ENCODE peak calls at places on chromosomes 6 and 20, in seven cellular contexts. G is prostate gland, K is A549, R is right lobe of liver, Q is body of pancreas, V is ovary, O is endothelial cell of umbilical vein. Y is an unnamed sample.

GRCh38 chr6:106966671-106967522 is 7.6 kb downstream of the CD24 start:
- DNase-seq in G (no peak), K (no peak), R (no peak), Q (peak; percentile 59), V (no peak), O (no peak), Y (no peak)

GRCh38 chr6:117317261-117317660 is 51.9 kb downstream of the VGLL2 start:
- DNase-seq in G (no peak), K (peak; percentile 2), R (no peak), Q (no peak), V (no peak), O (no peak), Y (no peak)

GRCh38 chr20:300345-300744 is 3.0 kb downstream of the ZCCHC3 start:
- DNase-seq in G (no peak), K (no peak), R (no peak), Q (no peak), V (no peak), O (no peak), Y (no peak)

GRCh38 chr6:97186416-97186999 is 96.5 kb downstream of the MMS22L start:
- DNase-seq in G (peak; percentile 48), K (peak; percentile 6), R (peak; percentile 61), Q (peak; percentile 70), V (peak; percentile 28), O (peak; percentile 77), Y (peak; percentile 67)

GRCh38 chr20:4047614-4048013 is 32.3 kb upstream of the RNF24 start:
- DNase-seq in G (no peak), K (no peak), R (no peak), Q (no peak), V (no peak), O (no peak), Y (no peak)

GRCh38 chr20:59508729-59509128 is 95.6 kb upstream of the PHACTR3 start:
- DNase-seq in G (no peak), K (no peak), R (no peak), Q (no peak), V (no peak), O (no peak), Y (no peak)

GRCh38 chr6:149060300-149060984 is 257.1 kb upstream of the TAB2 start:
- DNase-seq in G (no peak), K (no peak), R (no peak), Q (no peak), V (no peak), O (peak; percentile 37), Y (peak; percentile 64)

GRCh38 chr6:136289327-136289578 is 393 bp downstream of the BCLAF1 start:
- DNase-seq in G (peak; percentile 87), K (peak; percentile 58), R (peak; percentile 91), Q (peak; percentile 89), V (peak; percentile 94), O (peak; percentile 93), Y (peak; percentile 94)

GRCh38 chr20:39676857-39677351 is 714.8 kb downstream of the DHX35 start:
- DNase-seq in G (peak; percentile 67), K (no peak), R (no peak), Q (peak; percentile 22), V (no peak), O (peak; percentile 47), Y (peak; percentile 35)

GRCh38 chr6:137570307-137570832 is 76.2 kb upstream of the OLIG3 start:
- DNase-seq in G (peak; percentile 7), K (no peak), R (no peak), Q (no peak), V (no peak), O (no peak), Y (no peak)

GRCh38 chr6:134004714-134005113 is 47.7 kb downstream of the SLC2A12 start:
- DNase-seq in G (no peak), K (no peak), R (no peak), Q (no peak), V (no peak), O (no peak), Y (no peak)

GRCh38 chr20:44861547-44862006 is 23.9 kb upstream of the YWHAB start:
- DNase-seq in G (no peak), K (no peak), R (no peak), Q (no peak), V (no peak), O (peak; percentile 17), Y (no peak)

GRCh38 chr20:52242237-52243230 is 51.0 kb upstream of the ZFP64 start:
- DNase-seq in G (no peak), K (peak; percentile 14), R (no peak), Q (no peak), V (no peak), O (peak; percentile 22), Y (no peak)

GRCh38 chr20:4071177-4071723 is 55.9 kb upstream of the RNF24 start:
- DNase-seq in G (no peak), K (no peak), R (no peak), Q (no peak), V (no peak), O (no peak), Y (no peak)

GRCh38 chr20:43938932-43939761 is 24.5 kb downstream of the TOX2 start:
- DNase-seq in G (peak; percentile 42), K (peak; percentile 54), R (peak; percentile 56), Q (peak; percentile 30), V (no peak), O (peak; percentile 96), Y (peak; percentile 46)

GRCh38 chr6:104558746-104559145 is 301.0 kb downstream of the HACE1 start:
- DNase-seq in G (no peak), K (no peak), R (no peak), Q (no peak), V (no peak), O (no peak), Y (no peak)

GRCh38 chr6:107543567-107543966 is 53.6 kb downstream of the SOBP start:
- DNase-seq in G (no peak), K (no peak), R (no peak), Q (no peak), V (no peak), O (no peak), Y (no peak)

GRCh38 chr20:63697357-63697867 is 960 bp downstream of the TNFRSF6B start:
- DNase-seq in G (no peak), K (no peak), R (peak; percentile 22), Q (peak; percentile 20), V (no peak), O (no peak), Y (peak; percentile 8)

GRCh38 chr6:130945401-130945919 is 117.6 kb downstream of the EPB41L2 start:
- DNase-seq in G (no peak), K (no peak), R (no peak), Q (no peak), V (no peak), O (peak; percentile 89), Y (no peak)

GRCh38 chr6:20584100-20584731 is 50.0 kb downstream of the CDKAL1 start:
- DNase-seq in G (no peak), K (no peak), R (no peak), Q (no peak), V (no peak), O (no peak), Y (no peak)

GRCh38 chr6:143058987-143059386 is 1.7 kb upstream of the AIG1 start:
- DNase-seq in G (no peak), K (no peak), R (no peak), Q (no peak), V (no peak), O (no peak), Y (no peak)

GRCh38 chr20:62292115-62292514 is 10.7 kb upstream of the ADRM1 start:
- DNase-seq in G (no peak), K (no peak), R (no peak), Q (no peak), V (no peak), O (no peak), Y (no peak)

GRCh38 chr6:42766163-42766670 is 15.6 kb upstream of the BICRAL start:
- DNase-seq in G (no peak), K (no peak), R (no peak), Q (no peak), V (no peak), O (no peak), Y (no peak)

GRCh38 chr6:122012576-122012975 is 386.9 kb upstream of the HSF2 start:
- DNase-seq in G (no peak), K (no peak), R (no peak), Q (no peak), V (no peak), O (no peak), Y (no peak)

GRCh38 chr6:81816387-81816786 is 63.9 kb upstream of the TENT5A start:
- DNase-seq in G (no peak), K (no peak), R (peak; percentile 26), Q (no peak), V (no peak), O (no peak), Y (no peak)

GRCh38 chr20:23362392-23363256 is 642 bp downstream of the GZF1 start:
- DNase-seq in G (peak; percentile 28), K (no peak), R (peak; percentile 61), Q (peak; percentile 55), V (no peak), O (no peak), Y (peak; percentile 45)
- TF ChIP-seq POLR2A in G (no peak), K (no peak), R (no peak), Q (peak; percentile 44), V (no peak), O (no peak), Y (peak; percentile 8)

GRCh38 chr6:37679539-37680476 is 17.9 kb downstream of the MDGA1 start:
- DNase-seq in G (no peak), K (no peak), R (no peak), Q (no peak), V (no peak), O (no peak), Y (no peak)
- H3K4me3 ChIP-seq in G (no peak overlapping the region), K (no peak overlapping the region), R (no peak overlapping the region), Q (no peak overlapping the region), V (no peak overlapping the region), O (no peak overlapping the region), Y (no peak overlapping the region)

DNA sequence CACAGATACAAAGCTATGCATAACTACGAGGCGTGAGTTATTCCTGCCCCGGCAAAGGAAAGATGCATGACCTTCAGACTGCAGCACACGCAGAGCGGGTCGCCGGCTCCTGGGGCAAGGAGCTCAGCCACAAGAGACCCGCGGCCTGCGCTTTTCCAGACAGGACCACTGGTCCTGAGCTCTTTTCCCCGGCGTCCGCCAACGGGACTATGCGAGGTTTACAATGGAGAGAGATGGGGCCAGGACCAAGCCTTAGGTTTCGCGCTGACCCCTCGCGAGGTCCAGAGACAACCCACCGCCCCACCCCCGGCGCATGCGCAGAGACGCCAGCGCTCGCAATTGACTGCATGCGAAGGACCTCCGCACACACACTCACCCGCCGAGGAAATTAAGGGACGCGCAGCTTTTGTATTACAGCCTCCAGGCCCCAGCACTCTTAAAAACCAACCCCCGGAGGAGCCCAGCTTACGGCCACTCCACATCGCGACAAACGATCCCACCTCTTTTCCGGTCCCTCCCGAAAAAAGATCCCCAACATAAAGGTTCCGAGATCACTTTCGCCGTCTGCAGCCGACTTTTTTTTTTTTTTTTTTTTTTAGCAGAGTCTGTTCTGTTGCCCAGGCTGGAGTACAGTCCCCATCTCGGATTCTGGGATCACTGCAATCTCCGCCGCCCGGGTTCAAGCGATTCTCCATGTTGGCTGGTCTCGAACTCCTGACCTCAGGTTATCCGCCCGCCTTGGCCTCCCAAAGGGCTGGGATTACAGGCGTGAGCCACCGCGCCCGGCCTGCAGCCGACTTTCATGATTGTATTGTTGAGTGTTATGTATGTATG is at the start of gene COQ3:
- DNase-seq in G (peak; percentile 56), K (peak; percentile 80), R (peak; percentile 75), Q (peak; percentile 58), V (peak; percentile 79), O (peak; percentile 85), Y (peak; percentile 68)
- TF ChIP-seq POLR2A in G (no peak), K (peak; percentile 43), R (peak; percentile 30), Q (peak; percentile 49), V (no peak), O (peak; percentile 73), Y (peak; percentile 25)

DNA sequence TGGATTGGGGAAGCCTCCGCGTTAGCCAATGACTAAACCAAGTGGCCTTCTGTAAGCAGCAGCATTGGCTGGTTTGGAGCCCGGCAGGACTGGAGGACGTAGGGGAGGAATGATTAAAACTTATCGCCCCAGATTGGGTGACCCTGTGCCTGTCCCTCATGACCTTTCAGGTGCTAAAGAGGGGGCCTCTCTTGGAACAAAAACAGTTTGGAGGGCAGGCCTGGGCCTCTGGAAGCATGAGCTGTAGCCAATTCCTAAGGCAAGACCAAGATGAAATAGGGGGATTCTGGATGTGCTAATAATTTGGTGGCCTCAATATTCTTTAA is 1.4 kb downstream of the GMPR start:
- DNase-seq in G (no peak), K (no peak), R (no peak), Q (no peak), V (no peak), O (no peak), Y (no peak)
- H3K4me3 ChIP-seq in G (peak overlapping the region; percentile 55), K (no peak overlapping the region), R (no peak overlapping the region), Q (no peak overlapping the region), V (peak overlapping the region; percentile 55), O (peak overlapping the region; percentile 73), Y (peak overlapping the region; percentile 83)

Y was measured in transverse colon.